ENCODE peak calls at places on chromosomes 1 and 21, in seven cellular contexts. V, M, C, F, U, Q and E are unnamed samples.

GRCh38 chr1:116311756-116312691 is 61.0 kb upstream of the ATP1A1 start:
- DNase-seq in V (no peak), M (peak), C (no peak), F (no peak), U (no peak), Q (no peak), E (no peak)

GRCh38 chr21:20031807-20032206 is 966.4 kb upstream of the NCAM2 start:
- DNase-seq in V (no peak), M (no peak), C (no peak), F (no peak), U (no peak), Q (no peak), E (no peak)

GRCh38 chr1:202586018-202586821 is 124.0 kb downstream of the SYT2 start:
- DNase-seq in V (no peak), M (peak), C (peak), F (no peak), U (no peak), Q (peak), E (peak)

GRCh38 chr1:162984699-162985098 is 84.5 kb upstream of the RGS4 start:
- DNase-seq in V (no peak), M (no peak), C (no peak), F (no peak), U (no peak), Q (no peak), E (no peak)

GRCh38 chr1:109546311-109547109 is 1.9 kb upstream of the GNAI3 start:
- DNase-seq in V (peak), M (peak), C (peak), F (peak), U (peak), Q (peak), E (peak)

GRCh38 chr1:145845514-145846161 is at the start of gene NUDT17:
- DNase-seq in V (peak), M (peak), C (peak), F (peak), U (peak), Q (peak), E (peak)

GRCh38 chr1:227316941-227317540 is 1.3 kb downstream of the CDC42BPA start:
- DNase-seq in V (no peak), M (no peak), C (no peak), F (no peak), U (no peak), Q (no peak), E (no peak)

GRCh38 chr1:196577386-196577785 is 30.9 kb downstream of the KCNT2 start:
- DNase-seq in V (no peak), M (no peak), C (no peak), F (no peak), U (no peak), Q (no peak), E (no peak)

GRCh38 chr1:87642581-87643129 is 314.0 kb downstream of the LMO4 start:
- DNase-seq in V (no peak), M (peak), C (no peak), F (no peak), U (no peak), Q (no peak), E (no peak)

GRCh38 chr1:61238371-61238689 is 156.0 kb downstream of the NFIA start:
- DNase-seq in V (no peak), M (no peak), C (no peak), F (no peak), U (no peak), Q (no peak), E (no peak)

GRCh38 chr1:207084701-207085180 is 3.9 kb upstream of the C4BPB start:
- DNase-seq in V (peak), M (peak), C (peak), F (peak), U (peak), Q (no peak), E (no peak)

GRCh38 chr1:15923241-15923640 is 52.7 kb downstream of the ZBTB17 start:
- DNase-seq in V (no peak), M (no peak), C (no peak), F (no peak), U (no peak), Q (no peak), E (no peak)

GRCh38 chr1:12368646-12369045 is 138.8 kb downstream of the VPS13D start:
- DNase-seq in V (no peak), M (no peak), C (no peak), F (no peak), U (no peak), Q (no peak), E (no peak)

GRCh38 chr1:47533176-47534039 is 95.6 kb downstream of the FOXD2 start:
- DNase-seq in V (no peak), M (peak), C (no peak), F (no peak), U (no peak), Q (peak), E (peak)

GRCh38 chr1:32321712-32322291 is 14.2 kb downstream of the MARCKSL1 start:
- DNase-seq in V (no peak), M (peak), C (no peak), F (no peak), U (no peak), Q (no peak), E (no peak)

GRCh38 chr1:181179980-181180964 is 91.8 kb downstream of the IER5 start:
- DNase-seq in V (peak), M (peak), C (peak), F (no peak), U (peak), Q (peak), E (peak)

GRCh38 chr1:243798726-243799125 is 51.3 kb downstream of the AKT3 start:
- DNase-seq in V (no peak), M (no peak), C (no peak), F (no peak), U (no peak), Q (no peak), E (no peak)

GRCh38 chr1:232925421-232926202 is 24.8 kb upstream of the NTPCR start:
- DNase-seq in V (no peak), M (no peak), C (no peak), F (no peak), U (no peak), Q (no peak), E (no peak)

GRCh38 chr1:17233675-17234074 is 15.2 kb upstream of the PADI3 start:
- DNase-seq in V (no peak), M (peak), C (no peak), F (no peak), U (no peak), Q (no peak), E (no peak)